ENCODE peak calls at places on chromosomes 6 and 20, in ten cellular contexts. W is NCI-H82, M is astrocyte of the hippocampus, C is ureter, K is H54, D is lower lobe of right lung, Q is Right ventricle myocardium superior, E is heart right ventricle, Y is HT-29, F is NCI-H1048. B is an unnamed sample.
A peak's percentile ranks its signal among the peaks of the same experiment; 100 is the strongest.

GRCh38 chr6:46626228-46626909 is 26.2 kb downstream of the CYP39A1 start:
- DNase-seq in W (peak; percentile 57), M (peak; percentile 34), C (no peak), K (no peak), D (no peak), Q (no peak), E (peak; percentile 23), Y (peak; percentile 55), F (no peak), B (peak; percentile 11)

GRCh38 chr6:31079656-31080261 is 32.6 kb downstream of the C6orf15 start:
- DNase-seq in W (peak; percentile 79), M (peak; percentile 77), C (peak; percentile 76), K (peak; percentile 38), D (peak; percentile 63), Q (peak; percentile 68), E (peak; percentile 63), Y (peak; percentile 76), F (peak; percentile 63), B (peak; percentile 64)

GRCh38 chr6:122558027-122558426 is 52.2 kb upstream of the PKIB start:
- DNase-seq in W (no peak), M (no peak), C (no peak), K (no peak), D (no peak), Q (no peak), E (no peak), Y (no peak), F (no peak), B (no peak)

GRCh38 chr6:36874443-36875249 is at the start of gene PPIL1:
- DNase-seq in W (peak; percentile 98), M (peak; percentile 94), C (peak; percentile 82), K (peak; percentile 75), D (peak; percentile 87), Q (peak; percentile 87), E (peak; percentile 89), Y (peak; percentile 95), F (peak; percentile 92), B (peak; percentile 93)

GRCh38 chr6:146305098-146305497 is 238.5 kb upstream of the RAB32 start:
- DNase-seq in W (no peak), M (no peak), C (no peak), K (no peak), D (no peak), Q (no peak), E (no peak), Y (no peak), F (no peak), B (no peak)

GRCh38 chr6:126546771-126547170 is 206.9 kb downstream of the CENPW start:
- DNase-seq in W (no peak), M (no peak), C (no peak), K (no peak), D (no peak), Q (no peak), E (no peak), Y (no peak), F (no peak), B (no peak)

GRCh38 chr6:33592595-33593413 is 12.7 kb upstream of the BAK1 start:
- DNase-seq in W (no peak), M (peak; percentile 37), C (peak; percentile 71), K (no peak), D (peak; percentile 62), Q (peak; percentile 41), E (no peak), Y (no peak), F (no peak), B (no peak)

GRCh38 chr6:7568021-7568420 is 22.0 kb upstream of the SNRNP48 start:
- DNase-seq in W (no peak), M (no peak), C (no peak), K (no peak), D (no peak), Q (no peak), E (no peak), Y (no peak), F (no peak), B (no peak)

GRCh38 chr6:84601366-84601765 is 163.0 kb downstream of the TBX18 start:
- DNase-seq in W (no peak), M (no peak), C (no peak), K (no peak), D (no peak), Q (no peak), E (no peak), Y (no peak), F (no peak), B (no peak)

GRCh38 chr20:32637738-32638137 is 36.0 kb downstream of the C20orf203 start:
- DNase-seq in W (no peak), M (no peak), C (no peak), K (no peak), D (no peak), Q (no peak), E (no peak), Y (no peak), F (no peak), B (no peak)

GRCh38 chr6:25883991-25884390 is 9.9 kb upstream of the SLC17A3 start:
- DNase-seq in W (no peak), M (peak; percentile 1), C (no peak), K (peak; percentile 26), D (no peak), Q (no peak), E (no peak), Y (no peak), F (no peak), B (peak; percentile 66)

GRCh38 chr6:2751871-2752270 is 1.1 kb upstream of the MYLK4 start:
- DNase-seq in W (no peak), M (no peak), C (no peak), K (no peak), D (no peak), Q (no peak), E (no peak), Y (no peak), F (no peak), B (no peak)

GRCh38 chr6:31621991-31622390 is 1.5 kb downstream of the PRRC2A start:
- DNase-seq in W (peak; percentile 48), M (peak; percentile 44), C (no peak), K (no peak), D (no peak), Q (no peak), E (no peak), Y (peak; percentile 44), F (no peak), B (no peak)

B was measured in HTR-8/SVneo.